ENCODE peak calls at places on chromosomes 11 and 22, in six cellular contexts. J is epithelial cell of proximal tubule, E is fibroblast of the aortic adventitia, Q is astrocyte of the cerebellum, X is A673, L is HFF-Myc. H is an unnamed sample.

GRCh38 chr11:99937330-99937729 is 749.8 kb upstream of the ARHGAP42 start:
- DNase-seq in J (no peak), E (no peak), Q (no peak), X (no peak), L (no peak), H (no peak)

GRCh38 chr11:26286472-26287066 is 45.4 kb upstream of the ANO3 start:
- DNase-seq in J (no peak), E (peak; percentile 42), Q (peak; percentile 1), X (peak; percentile 48), L (no peak), H (no peak)

GRCh38 chr11:44565008-44565745 is at the start of gene CD82:
- DNase-seq in J (peak; percentile 54), E (peak; percentile 94), Q (peak; percentile 93), X (peak; percentile 100), L (peak; percentile 81), H (peak; percentile 98)

GRCh38 chr11:93017821-93018690 is 48.6 kb downstream of the MTNR1B start:
- DNase-seq in J (no peak), E (peak; percentile 55), Q (no peak), X (no peak), L (no peak), H (peak; percentile 29)

GRCh38 chr22:39363751-39364484 is 14.1 kb downstream of the SYNGR1 start:
- DNase-seq in J (no peak), E (peak; percentile 29), Q (no peak), X (no peak), L (no peak), H (no peak)

GRCh38 chr11:83816572-83817187 is 530.5 kb upstream of the CCDC90B start:
- DNase-seq in J (no peak), E (peak; percentile 29), Q (peak; percentile 13), X (peak; percentile 91), L (no peak), H (peak; percentile 26)

GRCh38 chr22:47174671-47175111 is 412.2 kb downstream of the TBC1D22A start:
- DNase-seq in J (no peak), E (no peak), Q (no peak), X (no peak), L (no peak), H (no peak)

GRCh38 chr22:45164217-45165123 is 745 bp downstream of the NUP50 start:
- DNase-seq in J (no peak), E (peak; percentile 23), Q (no peak), X (peak; percentile 8), L (no peak), H (no peak)

GRCh38 chr11:5234390-5234834 is at the start of gene HBD:
- DNase-seq in J (no peak), E (peak; percentile 71), Q (no peak), X (no peak), L (no peak), H (peak; percentile 17)

GRCh38 chr11:75583710-75584658 is 21.9 kb downstream of the SERPINH1 start:
- DNase-seq in J (no peak), E (peak; percentile 76), Q (no peak), X (peak; percentile 84), L (no peak), H (peak; percentile 76)

GRCh38 chr11:110069158-110069737 is 23.9 kb upstream of the ZC3H12C start:
- DNase-seq in J (no peak), E (peak; percentile 82), Q (no peak), X (peak; percentile 97), L (peak; percentile 84), H (peak; percentile 66)

GRCh38 chr11:100910808-100911207 is 218.8 kb downstream of the PGR start:
- DNase-seq in J (no peak), E (no peak), Q (no peak), X (no peak), L (no peak), H (no peak)

GRCh38 chr11:112511271-112511670 is 250.6 kb upstream of the PLET1 start:
- DNase-seq in J (no peak), E (no peak), Q (no peak), X (no peak), L (no peak), H (no peak)

GRCh38 chr11:96342131-96342970 is 644 bp downstream of the MAML2 start:
- DNase-seq in J (no peak), E (no peak), Q (no peak), X (peak; percentile 42), L (no peak), H (no peak)

GRCh38 chr11:64564947-64565889 is 25.8 kb upstream of the SLC22A12 start:
- DNase-seq in J (no peak), E (no peak), Q (no peak), X (no peak), L (no peak), H (no peak)

GRCh38 chr22:48659393-48659792 is 1168.3 kb downstream of the BRD1 start:
- DNase-seq in J (no peak), E (no peak), Q (no peak), X (no peak), L (no peak), H (no peak)

GRCh38 chr22:32619614-32620426 is 145.2 kb downstream of the FBXO7 start:
- DNase-seq in J (peak; percentile 52), E (peak; percentile 73), Q (peak; percentile 24), X (no peak), L (no peak), H (peak; percentile 82)

GRCh38 chr11:65918211-65919150 is at the start of gene C11orf68:
- DNase-seq in J (no peak), E (no peak), Q (no peak), X (peak; percentile 47), L (no peak), H (no peak)

GRCh38 chr11:75311858-75312288 is 39.6 kb downstream of the ARRB1 start:
- DNase-seq in J (no peak), E (peak; percentile 80), Q (no peak), X (peak; percentile 71), L (no peak), H (peak; percentile 24)

GRCh38 chr11:48066881-48067800 is 86.8 kb downstream of the PTPRJ start:
- DNase-seq in J (no peak), E (peak; percentile 45), Q (peak; percentile 93), X (peak; percentile 54), L (no peak), H (no peak)

GRCh38 chr22:37181681-37182080 is 6.4 kb downstream of the C1QTNF6 start:
- DNase-seq in J (no peak), E (no peak), Q (no peak), X (no peak), L (no peak), H (no peak)

GRCh38 chr11:121389651-121390050 is 62.5 kb upstream of the SORL1 start:
- DNase-seq in J (no peak), E (no peak), Q (peak; percentile 33), X (no peak), L (no peak), H (peak; percentile 15)

GRCh38 chr11:70844387-70844786 is 408.0 kb downstream of the SHANK2 start:
- DNase-seq in J (no peak), E (no peak), Q (no peak), X (no peak), L (no peak), H (no peak)

GRCh38 chr22:26398741-26399153 is 30.3 kb upstream of the ASPHD2 start:
- DNase-seq in J (no peak), E (peak; percentile 93), Q (peak; percentile 50), X (peak; percentile 70), L (peak; percentile 32), H (peak; percentile 78)

GRCh38 chr11:2714871-2715270 is 15.1 kb upstream of the KCNQ1OT1 start:
- DNase-seq in J (no peak), E (no peak), Q (no peak), X (no peak), L (no peak), H (no peak)

GRCh38 chr11:133953571-133953970 is 3.2 kb downstream of the IGSF9B start:
- DNase-seq in J (no peak), E (no peak), Q (no peak), X (no peak), L (no peak), H (no peak)

GRCh38 chr11:133953999-133954398 is 2.8 kb downstream of the IGSF9B start:
- DNase-seq in J (no peak), E (no peak), Q (no peak), X (no peak), L (no peak), H (no peak)

GRCh38 chr11:133955945-133956421 is 785 bp downstream of the IGSF9B start:
- DNase-seq in J (no peak), E (no peak), Q (no peak), X (no peak), L (no peak), H (no peak)

GRCh38 chr11:133956650-133957633 is at the start of gene IGSF9B:
- DNase-seq in J (peak; percentile 18), E (peak; percentile 48), Q (peak; percentile 28), X (peak; percentile 88), L (no peak), H (peak; percentile 58)

GRCh38 chr11:133955091-133955846 is 1.5 kb downstream of the IGSF9B start:
- DNase-seq in J (no peak), E (no peak), Q (no peak), X (no peak), L (no peak), H (no peak)
- H3K4me3 ChIP-seq in J (no peak overlapping the region), E (no peak overlapping the region), Q (peak overlapping the region; percentile 9), X (peak overlapping the region; percentile 60), L (no peak overlapping the region), H (no peak overlapping the region)

GRCh38 chr11:128095459-128096096 is 491.8 kb downstream of the ETS1 start:
- DNase-seq in J (peak; percentile 69), E (peak; percentile 74), Q (peak; percentile 44), X (peak; percentile 15), L (peak; percentile 86), H (peak; percentile 82)
- TF ChIP-seq CTCF in J (peak; percentile 44), E (no peak), Q (peak; percentile 1), X (peak; percentile 28), L (peak; percentile 7), H (peak; percentile 14)

GRCh38 chr11:119726585-119727522 is 2.1 kb downstream of the NECTIN1 start:
- DNase-seq in J (no peak), E (no peak), Q (no peak), X (no peak), L (no peak), H (no peak)

GRCh38 chr11:119723952-119724325 is 5.1 kb downstream of the NECTIN1 start:
- DNase-seq in J (no peak), E (no peak), Q (no peak), X (no peak), L (no peak), H (no peak)

GRCh38 chr11:119723243-119723951 is 5.6 kb downstream of the NECTIN1 start:
- DNase-seq in J (no peak), E (no peak), Q (no peak), X (no peak), L (no peak), H (no peak)

GRCh38 chr11:119726150-119726553 is 2.8 kb downstream of the NECTIN1 start:
- DNase-seq in J (no peak), E (no peak), Q (no peak), X (no peak), L (no peak), H (no peak)

GRCh38 chr11:119724956-119725355 is 4.0 kb downstream of the NECTIN1 start:
- DNase-seq in J (no peak), E (no peak), Q (no peak), X (no peak), L (no peak), H (no peak)
- H3K4me3 ChIP-seq in J (no peak overlapping the region), E (no peak overlapping the region), Q (no peak overlapping the region), X (no peak overlapping the region), L (no peak overlapping the region), H (no peak overlapping the region)

DNA sequence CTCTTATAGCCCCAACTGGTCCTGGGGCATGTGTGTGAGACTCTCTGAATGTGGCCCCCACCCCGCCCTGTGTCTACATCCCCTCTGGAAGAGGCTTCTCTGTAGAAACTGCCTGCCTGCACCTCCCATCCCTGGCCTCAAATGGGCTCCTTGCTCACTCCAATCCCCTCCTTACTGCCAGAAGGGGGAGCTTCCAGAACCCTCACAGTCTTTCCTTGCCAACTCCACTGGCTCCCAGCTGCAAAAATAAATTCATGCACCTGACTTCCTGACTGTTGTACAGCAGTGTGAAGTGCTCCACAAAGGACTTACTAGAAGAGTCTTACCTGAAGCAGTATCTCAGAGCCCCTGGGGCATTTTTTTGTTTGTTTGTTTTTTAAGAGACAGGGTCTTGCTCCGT is 15.2 kb upstream of the SERPIND1 start:
- DNase-seq in J (no peak), E (no peak), Q (no peak), X (peak; percentile 23), L (no peak), H (no peak)
- TF ChIP-seq CTCF in J (no peak), E (no peak), Q (no peak), X (peak; percentile 36), L (no peak), H (no peak)